ENCODE peak calls at places on chromosomes 3 and 15, in ten cellular contexts. M is AG04450, T is HFF-Myc, I is astrocyte of the spinal cord, R is uterus, X is right atrium auricular region, U is ovary, L is HCT116, G is IMR-90, D is A673. N is an unnamed sample.

GRCh38 chr3:69273895-69274294 is 112.0 kb downstream of the FRMD4B start:
- DNase-seq in M (no peak), T (no peak), I (no peak), R (no peak), X (no peak), U (no peak), L (no peak), G (no peak), D (no peak), N (no peak)

GRCh38 chr3:108042300-108042699 is 48.5 kb downstream of the CD47 start:
- DNase-seq in M (no peak), T (no peak), I (no peak), R (no peak), X (no peak), U (no peak), L (no peak), G (no peak), D (no peak), N (no peak)

GRCh38 chr3:104437891-104438290 is 928.8 kb upstream of the ALCAM start:
- DNase-seq in M (no peak), T (no peak), I (peak), R (no peak), X (no peak), U (no peak), L (no peak), G (peak), D (peak), N (no peak)

GRCh38 chr3:146469206-146470017 is at the start of gene PLSCR2:
- DNase-seq in M (no peak), T (no peak), I (no peak), R (peak), X (peak), U (peak), L (no peak), G (no peak), D (peak), N (peak)

GRCh38 chr15:95431518-95431917 is 899.0 kb upstream of the NR2F2 start:
- DNase-seq in M (no peak), T (no peak), I (no peak), R (no peak), X (no peak), U (no peak), L (no peak), G (no peak), D (no peak), N (no peak)

GRCh38 chr3:42709621-42710020 is 7.0 kb upstream of the HHATL start:
- DNase-seq in M (no peak), T (no peak), I (no peak), R (peak), X (no peak), U (no peak), L (no peak), G (no peak), D (no peak), N (no peak)

GRCh38 chr3:123338021-123338619 is 110.8 kb downstream of the ADCY5 start:
- DNase-seq in M (no peak), T (no peak), I (no peak), R (no peak), X (no peak), U (no peak), L (no peak), G (no peak), D (no peak), N (no peak)

GRCh38 chr3:89312141-89312540 is 204.7 kb downstream of the EPHA3 start:
- DNase-seq in M (no peak), T (no peak), I (no peak), R (no peak), X (no peak), U (no peak), L (no peak), G (no peak), D (no peak), N (no peak)

GRCh38 chr15:28873585-28874139 is 12.1 kb upstream of the APBA2 start:
- DNase-seq in M (no peak), T (no peak), I (no peak), R (no peak), X (no peak), U (no peak), L (no peak), G (no peak), D (no peak), N (no peak)

GRCh38 chr3:8492744-8493511 is 8.7 kb upstream of the LMCD1 start:
- DNase-seq in M (no peak), T (no peak), I (no peak), R (no peak), X (no peak), U (no peak), L (no peak), G (no peak), D (no peak), N (no peak)

GRCh38 chr3:8488877-8489865 is 12.5 kb upstream of the LMCD1 start:
- DNase-seq in M (no peak), T (no peak), I (no peak), R (peak), X (no peak), U (no peak), L (no peak), G (no peak), D (no peak), N (no peak)

GRCh38 chr3:8490079-8490552 is 11.5 kb upstream of the LMCD1 start:
- DNase-seq in M (peak), T (peak), I (peak), R (peak), X (no peak), U (no peak), L (no peak), G (peak), D (peak), N (peak)

GRCh38 chr3:8491750-8492149 is 9.9 kb upstream of the LMCD1 start:
- DNase-seq in M (no peak), T (no peak), I (no peak), R (no peak), X (no peak), U (no peak), L (no peak), G (no peak), D (no peak), N (no peak)

DNA sequence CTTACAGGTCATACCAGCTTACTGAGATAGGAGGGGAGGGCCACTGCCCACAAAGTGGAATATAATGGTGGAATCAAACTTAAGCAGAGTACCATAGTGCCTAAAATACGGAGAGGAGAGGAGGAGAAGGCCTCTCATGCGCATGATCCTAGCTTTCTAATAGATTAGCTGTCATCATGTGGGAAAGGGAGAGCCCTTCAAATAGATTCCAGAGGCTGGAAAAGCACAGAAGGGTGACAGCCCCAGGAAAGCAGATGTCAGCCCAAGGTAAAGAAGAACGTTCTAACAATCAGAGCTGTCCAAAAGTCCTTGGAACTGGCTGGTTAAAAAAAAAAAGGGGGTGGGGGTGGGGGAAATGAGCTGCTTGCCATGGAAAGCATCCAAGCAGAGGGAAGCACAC is 10.4 kb upstream of the LMCD1 start:
- DNase-seq in M (no peak), T (no peak), I (no peak), R (no peak), X (no peak), U (no peak), L (no peak), G (no peak), D (no peak), N (no peak)
- H3K4me3 ChIP-seq in M (no peak), T (no peak), I (no peak), R (no peak), X (no peak), U (no peak), L (no peak), G (no peak), D (no peak), N (no peak)

GRCh38 chr3:135739755-135740154 is 225.8 kb upstream of the PPP2R3A start:
- DNase-seq in M (no peak), T (no peak), I (no peak), R (no peak), X (no peak), U (no peak), L (no peak), G (no peak), D (no peak), N (no peak)

DNA sequence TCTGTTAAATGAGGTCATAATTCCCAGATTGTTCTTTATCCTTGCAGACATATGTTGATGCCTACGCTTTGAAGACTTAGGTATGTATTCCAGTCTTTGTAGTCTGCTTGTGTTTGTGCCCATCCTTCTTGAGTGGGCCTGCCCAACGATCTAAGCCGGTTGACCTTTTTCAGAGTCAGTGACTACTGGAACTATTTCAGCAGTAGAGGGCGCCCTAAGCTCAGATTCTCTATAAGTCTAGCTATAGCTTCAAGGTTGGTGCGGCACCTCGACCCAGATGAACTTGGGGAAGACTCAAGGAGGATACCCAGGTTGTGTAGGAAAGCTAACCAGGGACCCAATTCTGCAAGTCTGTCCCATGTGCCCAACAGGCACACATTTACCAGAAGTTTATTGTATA is 228.8 kb upstream of the PPP2R3A start:
- DNase-seq in M (no peak), T (peak), I (no peak), R (no peak), X (no peak), U (no peak), L (peak), G (peak), D (peak), N (no peak)
- TF ChIP-seq CTCF in M (peak), T (peak), I (no peak), R (no peak), X (no peak), U (no peak), L (peak), G (peak), D (peak), N (no peak)

GRCh38 chr15:67110958-67111864 is 45.8 kb downstream of the SMAD3 start:
- DNase-seq in M (no peak), T (no peak), I (no peak), R (no peak), X (no peak), U (no peak), L (no peak), G (peak), D (no peak), N (no peak)
- H3K4me3 ChIP-seq in M (no peak), T (no peak), I (no peak), R (no peak), X (no peak), U (no peak), L (no peak), G (no peak), D (no peak), N (no peak)

DNA sequence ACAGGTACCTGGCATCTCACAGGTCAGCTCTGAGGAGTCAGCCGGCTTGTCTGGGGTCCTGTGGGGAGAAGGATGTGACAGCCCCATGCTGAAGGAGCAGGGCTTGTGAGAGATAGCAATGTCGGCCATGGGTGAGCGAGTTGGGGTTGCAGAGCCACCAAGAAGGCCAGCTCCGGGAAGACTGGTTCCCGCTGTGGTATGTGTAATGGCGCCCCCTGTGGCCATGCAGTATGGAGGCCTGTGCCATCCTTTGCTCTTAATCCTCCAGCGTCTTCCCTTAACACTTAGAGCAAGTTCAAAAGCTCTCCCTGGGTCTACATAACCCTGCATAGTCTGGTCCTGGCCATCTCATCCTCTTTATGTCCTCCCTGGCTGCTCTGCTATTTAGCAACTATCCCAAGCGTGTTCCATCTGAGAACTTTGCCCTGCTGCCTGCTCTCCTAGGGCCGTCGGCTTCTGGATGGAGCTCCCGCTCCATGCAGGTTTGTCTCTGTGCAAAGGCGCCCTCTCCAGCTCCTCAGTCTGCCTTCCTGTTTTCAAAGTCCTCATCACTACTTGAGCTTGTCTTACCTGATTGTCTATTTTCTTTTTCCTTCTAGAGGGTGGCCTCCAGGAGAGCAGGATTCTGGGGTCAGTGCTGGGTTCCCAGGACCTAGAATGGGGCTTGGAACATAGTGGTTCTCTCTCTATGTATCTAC is 40.8 kb upstream of the IQCF6 start:
- DNase-seq in M (no peak), T (no peak), I (no peak), R (no peak), X (no peak), U (no peak), L (peak), G (no peak), D (peak), N (no peak)
- TF ChIP-seq CTCF in M (no peak), T (peak), I (peak), R (no peak), X (peak), U (no peak), L (peak), G (no peak), D (peak), N (no peak)

GRCh38 chr3:119239421-119239820 is 1.3 kb downstream of the B4GALT4 start:
- DNase-seq in M (no peak), T (no peak), I (peak), R (no peak), X (no peak), U (no peak), L (no peak), G (no peak), D (no peak), N (no peak)
- H3K4me3 ChIP-seq in M (peak), T (peak), I (peak), R (peak), X (peak), U (peak), L (no peak), G (peak), D (peak), N (peak)

GRCh38 chr3:57434041-57434440 is 110.1 kb downstream of the DNAH12 start:
- DNase-seq in M (no peak), T (peak), I (peak), R (no peak), X (no peak), U (no peak), L (peak), G (peak), D (peak), N (peak)
- TF ChIP-seq CTCF in M (peak), T (peak), I (peak), R (no peak), X (no peak), U (no peak), L (peak), G (peak), D (peak), N (peak)

GRCh38 chr15:67193223-67194009 is 61.0 kb downstream of the AAGAB start:
- DNase-seq in M (no peak), T (no peak), I (no peak), R (peak), X (peak), U (peak), L (no peak), G (peak), D (no peak), N (no peak)
- H3K4me3 ChIP-seq in M (no peak), T (no peak), I (no peak), R (no peak), X (no peak), U (no peak), L (no peak), G (no peak), D (no peak), N (no peak)

N was measured in kidney epithelial cell.